ENCODE peak calls at places on chromosomes 12 and 14, in five cellular contexts. Y is uterus; X is CD4-positive, alpha-beta T cell; C is AG04449; Z is activated CD8-positive, alpha-beta T cell treated with anti-CD3 and anti-CD28 coated beads for 36 hours. P is an unnamed sample.

GRCh38 chr12:57173089-57173488 is 25.7 kb upstream of the LRP1-AS start:
- DNase-seq in C (no peak), Y (no peak), Z (peak), X (no peak), P (no peak)

GRCh38 chr12:46585854-46586621 is 213.5 kb upstream of the SLC38A2 start:
- DNase-seq in C (no peak), X (peak), Y (no peak), Z (peak), P (peak)

GRCh38 chr12:70785896-70786295 is 134.6 kb downstream of the PTPRR start:
- DNase-seq in Y (no peak), Z (no peak), C (no peak), X (no peak), P (no peak)

GRCh38 chr12:38137716-38138115 is 178.9 kb upstream of the ALG10B start:
- DNase-seq in Y (no peak), X (no peak), C (no peak), Z (no peak), P (no peak)

GRCh38 chr14:56299306-56299984 is 181.2 kb downstream of the PELI2 start:
- DNase-seq in X (no peak), Y (no peak), Z (no peak), C (no peak), P (no peak)

GRCh38 chr12:49295087-49296001 is at the start of gene PRPH:
- DNase-seq in Y (no peak), Z (no peak), C (no peak), X (no peak), P (no peak)

GRCh38 chr12:31035944-31036665 is 37.6 kb upstream of the DDX11 start:
- DNase-seq in Y (no peak), Z (no peak), C (no peak), X (no peak), P (no peak)

GRCh38 chr14:63542231-63542999 is 762 bp downstream of the PPP2R5E start:
- DNase-seq in C (no peak), X (peak), Z (peak), Y (peak), P (no peak)

GRCh38 chr14:23063601-23064000 is 6.3 kb upstream of the CDH24 start:
- DNase-seq in Y (no peak), X (no peak), Z (no peak), C (no peak), P (no peak)
- TF ChIP-seq CTCF in Y (no peak), X (no peak), Z (no peak), C (no peak), P (no peak)

DNA sequence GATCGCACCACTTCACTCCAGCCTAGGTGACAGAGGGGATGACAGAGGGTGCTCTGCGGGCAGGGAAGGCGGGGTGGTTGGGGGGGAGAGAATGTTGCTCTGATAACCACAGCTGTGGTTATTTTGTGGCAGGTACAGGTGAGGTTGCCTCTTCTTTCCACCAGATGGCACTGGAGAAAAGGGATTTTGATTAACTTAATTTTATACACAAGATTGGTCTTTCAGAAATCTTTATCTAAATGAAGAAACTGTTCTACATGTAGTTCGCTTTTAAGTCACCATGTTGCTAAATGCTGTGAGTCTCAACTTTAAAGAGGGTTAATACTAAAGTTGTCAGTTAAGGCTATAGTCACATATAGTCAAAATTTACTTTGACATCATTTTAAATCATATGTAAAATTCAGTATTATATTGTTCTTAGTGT is 25.7 kb downstream of the FGF23 start:
- DNase-seq in X (peak), Y (no peak), Z (peak), C (no peak), P (no peak)
- TF ChIP-seq CTCF in X (peak), Y (no peak), Z (peak), C (no peak), P (peak)

GRCh38 chr14:100855256-100855930 is 29.5 kb downstream of the MEG3 start:
- DNase-seq in C (no peak), X (no peak), Y (no peak), Z (no peak), P (no peak)
- TF ChIP-seq CTCF in C (no peak), X (no peak), Y (no peak), Z (no peak), P (no peak)

DNA sequence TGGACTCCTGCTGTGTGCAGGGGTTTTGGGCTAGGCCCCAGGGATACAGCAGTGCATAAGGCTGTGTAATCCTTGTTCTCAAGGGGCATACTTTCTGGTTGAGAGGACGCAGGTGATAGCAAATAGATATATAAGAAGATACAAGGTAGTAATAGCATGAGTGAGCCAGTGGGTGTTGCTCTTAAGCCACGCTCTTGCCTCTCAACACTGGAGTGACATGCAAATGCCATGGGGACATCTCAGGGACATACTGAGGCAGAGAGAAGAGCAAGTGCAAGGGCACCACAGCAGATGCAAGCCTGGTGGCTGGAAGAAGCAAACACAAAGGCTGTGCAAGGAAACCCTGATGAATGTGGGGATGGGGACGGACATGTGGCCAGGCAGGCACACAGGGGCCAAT is 223.3 kb downstream of the CHST11 start:
- DNase-seq in X (peak), Y (no peak), C (no peak), Z (peak), P (no peak)
- TF ChIP-seq CTCF in X (no peak), Y (no peak), C (peak), Z (peak), P (peak)

GRCh38 chr14:28757790-28758189 is 8.8 kb upstream of the FOXG1 start:
- DNase-seq in Y (no peak), C (no peak), Z (no peak), X (no peak), P (no peak)

GRCh38 chr14:28755930-28756895 is 10.4 kb upstream of the FOXG1 start:
- DNase-seq in Z (no peak), X (no peak), Y (no peak), C (no peak), P (no peak)

GRCh38 chr14:28755198-28755794 is 11.3 kb upstream of the FOXG1 start:
- DNase-seq in Z (no peak), C (no peak), Y (no peak), X (no peak), P (no peak)

GRCh38 chr14:28758253-28758915 is 8.2 kb upstream of the FOXG1 start:
- DNase-seq in X (no peak), Y (no peak), Z (no peak), C (no peak), P (no peak)

DNA sequence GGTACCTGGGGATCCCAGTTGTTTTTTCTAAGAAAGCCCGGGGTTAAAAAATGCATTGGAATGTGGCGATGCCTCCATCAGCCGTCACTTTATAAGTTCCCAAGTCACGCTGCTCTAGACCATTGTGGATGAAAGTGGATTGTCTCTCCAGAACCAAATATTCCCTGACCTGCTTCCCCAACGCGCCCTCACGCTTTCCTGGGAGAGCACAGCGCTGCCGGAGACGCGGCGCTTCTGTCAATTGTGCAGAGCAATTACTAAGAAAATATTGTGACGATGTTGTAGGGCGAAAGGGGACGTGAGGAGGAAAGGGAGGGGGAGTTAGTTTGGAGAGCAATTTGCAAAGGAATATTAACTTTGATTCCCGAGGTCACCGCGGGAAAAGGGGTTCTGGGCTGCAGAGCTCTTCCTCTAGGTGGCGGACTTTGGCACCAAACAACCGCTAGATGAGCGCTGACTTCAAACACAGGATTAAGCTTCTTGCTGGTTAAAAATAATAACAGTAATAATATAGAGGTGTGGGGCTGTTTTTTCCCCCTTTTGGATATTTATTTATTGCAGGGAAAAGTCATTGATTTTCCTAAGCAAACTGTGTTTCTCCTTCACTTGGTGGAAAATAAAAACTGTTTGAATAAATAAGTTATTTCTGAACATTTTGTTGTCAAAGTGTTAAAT is 9.6 kb upstream of the FOXG1 start:
- DNase-seq in C (no peak), Z (peak), X (no peak), Y (no peak), P (no peak)
- TF ChIP-seq CTCF in C (peak), Z (peak), X (no peak), Y (peak), P (peak)

DNA sequence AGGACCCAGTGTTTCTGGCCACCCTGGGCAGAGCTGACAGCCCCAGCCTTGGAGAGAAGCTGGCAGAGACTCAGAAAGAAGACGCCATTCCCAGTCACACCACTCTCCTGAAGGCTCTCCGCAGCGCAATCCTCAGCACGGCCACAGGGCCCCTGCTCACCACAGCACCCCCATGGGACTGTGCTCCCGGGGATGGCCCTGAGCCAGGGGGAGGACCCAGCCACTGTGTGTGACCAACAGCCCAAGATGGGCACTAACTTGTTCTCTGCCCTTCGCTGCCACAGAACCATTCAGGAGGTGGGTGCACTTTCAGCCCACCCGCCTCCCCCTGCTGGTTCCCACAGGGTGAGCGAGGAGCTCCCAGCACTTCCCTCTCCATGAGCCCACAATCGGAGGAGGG is 57.1 kb downstream of the CCNK start:
- DNase-seq in X (no peak), C (no peak), Y (no peak), Z (no peak), P (no peak)
- TF ChIP-seq CTCF in X (no peak), C (no peak), Y (no peak), Z (no peak), P (no peak)

DNA sequence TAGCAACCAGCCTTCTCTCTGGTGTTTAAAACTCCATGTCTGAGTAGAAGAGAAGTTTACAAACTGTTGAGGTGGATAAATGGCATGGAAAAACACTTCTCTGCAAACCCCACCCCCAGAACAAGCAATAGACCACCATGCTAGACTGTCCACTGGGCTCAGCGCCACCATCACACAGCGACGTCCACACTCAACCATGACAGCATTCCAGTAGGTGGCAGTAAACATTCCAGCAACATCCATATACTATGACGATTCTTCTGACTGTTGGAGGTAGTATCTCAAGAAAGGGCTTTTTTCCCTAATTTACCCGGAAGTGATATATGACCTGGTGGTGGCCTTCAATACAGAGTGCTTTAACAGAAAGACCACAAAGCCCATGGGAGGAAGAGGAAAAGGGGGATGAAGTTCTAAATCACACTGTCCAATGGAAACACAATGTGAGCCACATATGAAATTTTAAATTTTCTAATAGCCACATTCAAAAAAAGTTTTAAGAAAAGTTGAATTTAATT is 152.2 kb downstream of the SLC15A4 start:
- DNase-seq in X (no peak), Z (no peak), Y (no peak), C (no peak), P (no peak)
- TF ChIP-seq CTCF in X (no peak), Z (no peak), Y (no peak), C (no peak), P (no peak)

GRCh38 chr12:6937481-6938352 is 5.9 kb upstream of the RNU7-1 start:
- DNase-seq in Z (peak), C (no peak), X (peak), Y (peak), P (peak)

GRCh38 chr12:6936378-6936638 is 7.3 kb upstream of the RNU7-1 start:
- DNase-seq in C (no peak), Y (no peak), Z (no peak), X (no peak), P (no peak)

GRCh38 chr12:6936642-6937480 is 6.8 kb upstream of the RNU7-1 start:
- DNase-seq in Z (peak), Y (no peak), C (no peak), X (no peak), P (no peak)

GRCh38 chr12:6939187-6939540 is 4.5 kb upstream of the RNU7-1 start:
- DNase-seq in C (no peak), Y (no peak), X (no peak), Z (no peak), P (no peak)

GRCh38 chr12:6938353-6939186 is 5.0 kb upstream of the RNU7-1 start:
- DNase-seq in C (no peak), X (no peak), Z (no peak), Y (peak), P (no peak)
- TF ChIP-seq CTCF in C (no peak), X (peak), Z (peak), Y (no peak), P (no peak)

P was measured in AG09319.